ENCODE peak calls at places on chromosomes 2 and 18, in ten cellular contexts. One of them, this sample, is unnamed.

GRCh38 chr2:207919164-207919919 is 106.0 kb downstream of the PLEKHM3 start:
- DNase-seq in sigmoid colon: no peak
- DNase-seq in colonic mucosa: no peak
- DNase-seq in lower lobe of right lung: no peak
- DNase-seq in AG04450: no peak
- DNase-seq in fibroblast of mammary gland: no peak
- DNase-seq in fibroblast of lung: no peak
- DNase-seq in Caco-2: no peak
- DNase-seq in astrocyte of the spinal cord: no peak
- DNase-seq in OCI-LY7: no peak
- DNase-seq in this sample: no peak

GRCh38 chr2:58620127-58620526 is 379.0 kb upstream of the FANCL start:
- DNase-seq in sigmoid colon: no peak
- DNase-seq in colonic mucosa: no peak
- DNase-seq in lower lobe of right lung: no peak
- DNase-seq in AG04450: no peak
- DNase-seq in fibroblast of mammary gland: peak
- DNase-seq in fibroblast of lung: peak
- DNase-seq in Caco-2: no peak
- DNase-seq in astrocyte of the spinal cord: no peak
- DNase-seq in OCI-LY7: no peak
- DNase-seq in this sample: no peak

GRCh38 chr2:212536385-212537310 is 2.0 kb downstream of the ERBB4 start:
- DNase-seq in sigmoid colon: no peak
- DNase-seq in colonic mucosa: peak
- DNase-seq in lower lobe of right lung: no peak
- DNase-seq in AG04450: no peak
- DNase-seq in fibroblast of mammary gland: no peak
- DNase-seq in fibroblast of lung: no peak
- DNase-seq in Caco-2: peak
- DNase-seq in astrocyte of the spinal cord: no peak
- DNase-seq in OCI-LY7: no peak
- DNase-seq in this sample: no peak

GRCh38 chr2:70789304-70790078 is 952 bp downstream of the FIGLA start:
- DNase-seq in sigmoid colon: peak
- DNase-seq in colonic mucosa: peak
- DNase-seq in lower lobe of right lung: peak
- DNase-seq in AG04450: no peak
- DNase-seq in fibroblast of mammary gland: peak
- DNase-seq in fibroblast of lung: peak
- DNase-seq in Caco-2: peak
- DNase-seq in astrocyte of the spinal cord: peak
- DNase-seq in OCI-LY7: peak
- DNase-seq in this sample: no peak

GRCh38 chr18:55102958-55103456 is 143.7 kb upstream of the CCDC68 start:
- DNase-seq in sigmoid colon: no peak
- DNase-seq in colonic mucosa: no peak
- DNase-seq in lower lobe of right lung: no peak
- DNase-seq in AG04450: no peak
- DNase-seq in fibroblast of mammary gland: no peak
- DNase-seq in fibroblast of lung: no peak
- DNase-seq in Caco-2: no peak
- DNase-seq in astrocyte of the spinal cord: no peak
- DNase-seq in OCI-LY7: no peak
- DNase-seq in this sample: no peak

GRCh38 chr2:181313845-181314244 is 143.3 kb upstream of the ITGA4 start:
- DNase-seq in sigmoid colon: no peak
- DNase-seq in colonic mucosa: no peak
- DNase-seq in lower lobe of right lung: no peak
- DNase-seq in AG04450: no peak
- DNase-seq in fibroblast of mammary gland: no peak
- DNase-seq in fibroblast of lung: no peak
- DNase-seq in Caco-2: no peak
- DNase-seq in astrocyte of the spinal cord: no peak
- DNase-seq in OCI-LY7: no peak
- DNase-seq in this sample: no peak

GRCh38 chr2:137828624-137829023 is 135.6 kb upstream of the HNMT start:
- DNase-seq in sigmoid colon: no peak
- DNase-seq in colonic mucosa: no peak
- DNase-seq in lower lobe of right lung: no peak
- DNase-seq in AG04450: no peak
- DNase-seq in fibroblast of mammary gland: no peak
- DNase-seq in fibroblast of lung: no peak
- DNase-seq in Caco-2: no peak
- DNase-seq in astrocyte of the spinal cord: no peak
- DNase-seq in OCI-LY7: no peak
- DNase-seq in this sample: no peak

GRCh38 chr18:63022429-63023022 is 297.0 kb downstream of the BCL2 start:
- DNase-seq in sigmoid colon: no peak
- DNase-seq in colonic mucosa: no peak
- DNase-seq in lower lobe of right lung: no peak
- DNase-seq in AG04450: no peak
- DNase-seq in fibroblast of mammary gland: no peak
- DNase-seq in fibroblast of lung: no peak
- DNase-seq in Caco-2: peak
- DNase-seq in astrocyte of the spinal cord: no peak
- DNase-seq in OCI-LY7: no peak
- DNase-seq in this sample: no peak

GRCh38 chr2:196163285-196163684 is 8.1 kb downstream of the STK17B start:
- DNase-seq in sigmoid colon: no peak
- DNase-seq in colonic mucosa: no peak
- DNase-seq in lower lobe of right lung: no peak
- DNase-seq in AG04450: no peak
- DNase-seq in fibroblast of mammary gland: no peak
- DNase-seq in fibroblast of lung: no peak
- DNase-seq in Caco-2: no peak
- DNase-seq in astrocyte of the spinal cord: no peak
- DNase-seq in OCI-LY7: no peak
- DNase-seq in this sample: no peak
- TF ChIP-seq CTCF in sigmoid colon: no peak
- TF ChIP-seq CTCF in colonic mucosa: no peak
- TF ChIP-seq CTCF in lower lobe of right lung: no peak
- TF ChIP-seq CTCF in AG04450: peak
- TF ChIP-seq CTCF in fibroblast of mammary gland: no peak
- TF ChIP-seq CTCF in fibroblast of lung: no peak
- TF ChIP-seq CTCF in Caco-2: no peak
- TF ChIP-seq CTCF in astrocyte of the spinal cord: no peak
- TF ChIP-seq CTCF in OCI-LY7: no peak
- TF ChIP-seq CTCF in this sample: no peak

DNA sequence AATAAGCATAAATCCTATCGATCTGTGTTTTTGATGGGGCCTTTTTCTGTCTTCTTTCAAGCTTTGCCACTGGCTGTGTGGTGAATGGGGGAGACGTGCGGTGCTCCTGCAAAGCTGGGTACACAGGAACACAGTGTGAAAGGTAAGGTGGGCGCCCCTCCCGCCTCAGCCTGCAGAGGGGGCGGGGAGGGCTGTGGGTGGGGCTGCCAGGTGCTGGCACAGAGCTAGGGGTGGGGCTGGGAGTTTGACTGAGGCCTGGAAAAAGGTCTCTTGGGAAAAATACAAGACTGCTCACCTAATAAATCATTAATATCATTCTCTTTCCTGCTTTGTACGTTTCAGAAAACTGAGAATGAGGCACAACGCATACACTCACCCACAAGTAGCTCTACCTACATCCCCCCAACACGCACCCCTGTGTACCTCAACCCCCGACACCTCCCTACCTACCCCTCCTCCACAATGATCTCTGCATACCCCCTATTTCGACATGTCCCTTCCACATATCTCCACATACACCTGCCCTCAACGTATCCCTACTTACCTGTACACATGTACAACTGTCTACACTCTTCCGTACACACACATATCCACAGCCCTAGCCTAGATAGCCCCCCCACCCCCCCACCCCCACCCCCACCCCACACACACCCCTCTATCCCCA is 129.7 kb upstream of the TTC39C start:
- DNase-seq in sigmoid colon: peak
- DNase-seq in colonic mucosa: peak
- DNase-seq in lower lobe of right lung: peak
- DNase-seq in AG04450: no peak
- DNase-seq in fibroblast of mammary gland: no peak
- DNase-seq in fibroblast of lung: no peak
- DNase-seq in Caco-2: no peak
- DNase-seq in astrocyte of the spinal cord: no peak
- DNase-seq in OCI-LY7: no peak
- DNase-seq in this sample: no peak
- H3K4me3 ChIP-seq in sigmoid colon: no peak
- H3K4me3 ChIP-seq in colonic mucosa: no peak
- H3K4me3 ChIP-seq in lower lobe of right lung: no peak
- H3K4me3 ChIP-seq in AG04450: no peak
- H3K4me3 ChIP-seq in fibroblast of mammary gland: no peak
- H3K4me3 ChIP-seq in fibroblast of lung: no peak
- H3K4me3 ChIP-seq in Caco-2: no peak
- H3K4me3 ChIP-seq in astrocyte of the spinal cord: no peak
- H3K4me3 ChIP-seq in OCI-LY7: no peak
- H3K4me3 ChIP-seq in this sample: no peak

GRCh38 chr2:29105375-29105774 is 9.8 kb upstream of the CLIP4 start:
- DNase-seq in sigmoid colon: no peak
- DNase-seq in colonic mucosa: no peak
- DNase-seq in lower lobe of right lung: no peak
- DNase-seq in AG04450: no peak
- DNase-seq in fibroblast of mammary gland: no peak
- DNase-seq in fibroblast of lung: no peak
- DNase-seq in Caco-2: no peak
- DNase-seq in astrocyte of the spinal cord: no peak
- DNase-seq in OCI-LY7: no peak
- DNase-seq in this sample: no peak
- TF ChIP-seq CTCF in sigmoid colon: no peak
- TF ChIP-seq CTCF in colonic mucosa: no peak
- TF ChIP-seq CTCF in lower lobe of right lung: no peak
- TF ChIP-seq CTCF in AG04450: no peak
- TF ChIP-seq CTCF in fibroblast of mammary gland: no peak
- TF ChIP-seq CTCF in fibroblast of lung: no peak
- TF ChIP-seq CTCF in Caco-2: no peak
- TF ChIP-seq CTCF in astrocyte of the spinal cord: no peak
- TF ChIP-seq CTCF in OCI-LY7: no peak
- TF ChIP-seq CTCF in this sample: no peak

GRCh38 chr2:74436111-74436803 is 5.5 kb downstream of the RTKN start:
- DNase-seq in sigmoid colon: no peak
- DNase-seq in colonic mucosa: no peak
- DNase-seq in lower lobe of right lung: no peak
- DNase-seq in AG04450: no peak
- DNase-seq in fibroblast of mammary gland: no peak
- DNase-seq in fibroblast of lung: no peak
- DNase-seq in Caco-2: no peak
- DNase-seq in astrocyte of the spinal cord: no peak
- DNase-seq in OCI-LY7: no peak
- DNase-seq in this sample: no peak
- H3K4me3 ChIP-seq in sigmoid colon: peak
- H3K4me3 ChIP-seq in colonic mucosa: no peak
- H3K4me3 ChIP-seq in lower lobe of right lung: no peak
- H3K4me3 ChIP-seq in AG04450: no peak
- H3K4me3 ChIP-seq in fibroblast of mammary gland: no peak
- H3K4me3 ChIP-seq in fibroblast of lung: no peak
- H3K4me3 ChIP-seq in Caco-2: no peak
- H3K4me3 ChIP-seq in astrocyte of the spinal cord: no peak
- H3K4me3 ChIP-seq in OCI-LY7: no peak
- H3K4me3 ChIP-seq in this sample: no peak

DNA sequence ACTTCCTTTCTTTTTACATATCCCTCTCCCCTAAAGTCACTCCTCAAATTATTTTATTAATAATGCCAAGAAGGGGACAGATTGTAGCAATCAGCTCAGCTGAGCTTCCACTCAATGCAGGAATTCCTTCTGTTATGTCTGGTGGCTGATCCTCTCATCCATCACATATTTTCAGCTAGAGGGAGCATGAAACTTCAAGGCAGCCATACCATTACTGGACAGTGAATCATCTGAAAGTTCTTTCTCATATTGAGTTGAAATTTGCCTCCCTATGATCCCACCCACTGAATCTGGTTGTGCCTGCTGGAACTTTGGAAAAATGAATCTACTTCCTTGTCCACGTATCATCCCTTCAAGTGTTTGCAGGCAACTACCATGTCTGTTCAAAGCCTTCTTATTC is 11.2 kb downstream of the ZNF385B start:
- DNase-seq in sigmoid colon: no peak
- DNase-seq in colonic mucosa: no peak
- DNase-seq in lower lobe of right lung: no peak
- DNase-seq in AG04450: peak
- DNase-seq in fibroblast of mammary gland: peak
- DNase-seq in fibroblast of lung: peak
- DNase-seq in Caco-2: no peak
- DNase-seq in astrocyte of the spinal cord: peak
- DNase-seq in OCI-LY7: no peak
- DNase-seq in this sample: peak
- TF ChIP-seq CTCF in sigmoid colon: no peak
- TF ChIP-seq CTCF in colonic mucosa: no peak
- TF ChIP-seq CTCF in lower lobe of right lung: no peak
- TF ChIP-seq CTCF in AG04450: peak
- TF ChIP-seq CTCF in fibroblast of mammary gland: peak
- TF ChIP-seq CTCF in fibroblast of lung: peak
- TF ChIP-seq CTCF in Caco-2: peak
- TF ChIP-seq CTCF in astrocyte of the spinal cord: peak
- TF ChIP-seq CTCF in OCI-LY7: no peak
- TF ChIP-seq CTCF in this sample: peak

GRCh38 chr2:56448999-56449431 is 265.2 kb downstream of the CCDC85A start:
- DNase-seq in sigmoid colon: no peak
- DNase-seq in colonic mucosa: peak
- DNase-seq in lower lobe of right lung: peak
- DNase-seq in AG04450: no peak
- DNase-seq in fibroblast of mammary gland: no peak
- DNase-seq in fibroblast of lung: no peak
- DNase-seq in Caco-2: peak
- DNase-seq in astrocyte of the spinal cord: no peak
- DNase-seq in OCI-LY7: no peak
- DNase-seq in this sample: no peak
- H3K4me3 ChIP-seq in sigmoid colon: no peak
- H3K4me3 ChIP-seq in colonic mucosa: no peak
- H3K4me3 ChIP-seq in lower lobe of right lung: no peak
- H3K4me3 ChIP-seq in AG04450: no peak
- H3K4me3 ChIP-seq in fibroblast of mammary gland: no peak
- H3K4me3 ChIP-seq in fibroblast of lung: no peak
- H3K4me3 ChIP-seq in Caco-2: peak
- H3K4me3 ChIP-seq in astrocyte of the spinal cord: no peak
- H3K4me3 ChIP-seq in OCI-LY7: no peak
- H3K4me3 ChIP-seq in this sample: no peak